ENCODE peak calls at places on chromosomes 2 and 18, in eight cellular contexts. I, E, H, B, G, D, J and R are unnamed samples.
A peak's percentile ranks its signal among the peaks of the same experiment; 100 is the strongest.

GRCh38 chr18:53997064-53997463 is 227.4 kb downstream of the MBD2 start:
- DNase-seq in I (no peak), E (no peak), H (no peak), B (no peak), G (no peak), D (no peak), J (no peak), R (no peak)

GRCh38 chr18:42429208-42429607 is 474.2 kb downstream of the PIK3C3 start:
- DNase-seq in I (no peak), E (no peak), H (no peak), B (no peak), G (no peak), D (no peak), J (no peak), R (no peak)

GRCh38 chr2:133495226-133495625 is 73.0 kb downstream of the NCKAP5 start:
- DNase-seq in I (no peak), E (no peak), H (no peak), B (no peak), G (no peak), D (no peak), J (no peak), R (peak; percentile 50)

GRCh38 chr2:161576421-161576820 is 47.8 kb upstream of the SLC4A10 start:
- DNase-seq in I (no peak), E (peak; percentile 8), H (no peak), B (no peak), G (no peak), D (no peak), J (no peak), R (no peak)

GRCh38 chr2:156396126-156396525 is 40.1 kb upstream of the GPD2 start:
- DNase-seq in I (no peak), E (no peak), H (no peak), B (no peak), G (no peak), D (no peak), J (no peak), R (no peak)

GRCh38 chr2:134367216-134367615 is 113.3 kb downstream of the MGAT5 start:
- DNase-seq in I (no peak), E (no peak), H (no peak), B (no peak), G (no peak), D (no peak), J (no peak), R (no peak)

GRCh38 chr2:122094557-122094956 is 339.1 kb downstream of the TSN start:
- DNase-seq in I (no peak), E (no peak), H (no peak), B (no peak), G (no peak), D (no peak), J (no peak), R (no peak)

GRCh38 chr2:97718051-97718882 is 4.9 kb downstream of the ZAP70 start:
- DNase-seq in I (no peak), E (no peak), H (peak; percentile 89), B (no peak), G (no peak), D (no peak), J (peak; percentile 49), R (no peak)

GRCh38 chr18:25701821-25702220 is 349.9 kb upstream of the ZNF521 start:
- DNase-seq in I (no peak), E (no peak), H (no peak), B (no peak), G (no peak), D (no peak), J (no peak), R (no peak)

GRCh38 chr2:24404582-24404981 is 44.2 kb upstream of the ITSN2 start:
- DNase-seq in I (no peak), E (no peak), H (no peak), B (no peak), G (peak; percentile 51), D (no peak), J (no peak), R (no peak)

GRCh38 chr2:105777506-105778343 is 33.0 kb downstream of the NCK2 start:
- DNase-seq in I (no peak), E (no peak), H (peak; percentile 37), B (no peak), G (no peak), D (no peak), J (no peak), R (no peak)

GRCh38 chr2:105403785-105404698 is 5.2 kb upstream of the FHL2 start:
- DNase-seq in I (no peak), E (peak; percentile 36), H (no peak), B (no peak), G (peak; percentile 94), D (no peak), J (no peak), R (no peak)

GRCh38 chr2:128420131-128420530 is 101.5 kb upstream of the HS6ST1 start:
- DNase-seq in I (no peak), E (no peak), H (no peak), B (no peak), G (no peak), D (no peak), J (no peak), R (no peak)

GRCh38 chr18:63962137-63962536 is 7.7 kb upstream of the SERPINB8 start:
- DNase-seq in I (no peak), E (no peak), H (no peak), B (no peak), G (no peak), D (no peak), J (no peak), R (no peak)

GRCh38 chr2:181952413-181953226 is 33.0 kb upstream of the PPP1R1C start:
- DNase-seq in I (no peak), E (no peak), H (no peak), B (no peak), G (peak; percentile 16), D (no peak), J (no peak), R (no peak)

GRCh38 chr2:98459776-98460175 is 15.1 kb downstream of the INPP4A start:
- DNase-seq in I (no peak), E (no peak), H (peak; percentile 47), B (no peak), G (peak; percentile 70), D (no peak), J (no peak), R (no peak)

GRCh38 chr2:44075536-44075935 is 79.7 kb upstream of the LRPPRC start:
- DNase-seq in I (no peak), E (no peak), H (no peak), B (no peak), G (peak; percentile 52), D (no peak), J (peak; percentile 78), R (no peak)

GRCh38 chr2:217801711-217802110 is 201.1 kb downstream of the TNS1 start:
- DNase-seq in I (no peak), E (no peak), H (no peak), B (peak; percentile 11), G (no peak), D (no peak), J (peak; percentile 62), R (no peak)

GRCh38 chr18:62526098-62527025 is 3.5 kb downstream of the ZCCHC2 start:
- DNase-seq in I (peak; percentile 91), E (peak; percentile 54), H (peak; percentile 80), B (peak; percentile 58), G (peak; percentile 80), D (peak; percentile 87), J (peak; percentile 92), R (peak; percentile 80)

GRCh38 chr2:42229949-42230348 is 60.8 kb downstream of the EML4 start:
- DNase-seq in I (no peak), E (no peak), H (no peak), B (no peak), G (no peak), D (no peak), J (no peak), R (no peak)

GRCh38 chr2:37934591-37935513 is 9.8 kb downstream of the RMDN2 start:
- DNase-seq in I (no peak), E (no peak), H (peak; percentile 37), B (no peak), G (no peak), D (no peak), J (no peak), R (no peak)

GRCh38 chr2:41870948-41871522 is 176.8 kb upstream of the PKDCC start:
- DNase-seq in I (peak; percentile 44), E (no peak), H (no peak), B (no peak), G (no peak), D (no peak), J (no peak), R (no peak)

GRCh38 chr2:182066439-182067061 is 80.9 kb downstream of the PPP1R1C start:
- DNase-seq in I (no peak), E (no peak), H (no peak), B (no peak), G (peak; percentile 99), D (no peak), J (no peak), R (no peak)

DNA sequence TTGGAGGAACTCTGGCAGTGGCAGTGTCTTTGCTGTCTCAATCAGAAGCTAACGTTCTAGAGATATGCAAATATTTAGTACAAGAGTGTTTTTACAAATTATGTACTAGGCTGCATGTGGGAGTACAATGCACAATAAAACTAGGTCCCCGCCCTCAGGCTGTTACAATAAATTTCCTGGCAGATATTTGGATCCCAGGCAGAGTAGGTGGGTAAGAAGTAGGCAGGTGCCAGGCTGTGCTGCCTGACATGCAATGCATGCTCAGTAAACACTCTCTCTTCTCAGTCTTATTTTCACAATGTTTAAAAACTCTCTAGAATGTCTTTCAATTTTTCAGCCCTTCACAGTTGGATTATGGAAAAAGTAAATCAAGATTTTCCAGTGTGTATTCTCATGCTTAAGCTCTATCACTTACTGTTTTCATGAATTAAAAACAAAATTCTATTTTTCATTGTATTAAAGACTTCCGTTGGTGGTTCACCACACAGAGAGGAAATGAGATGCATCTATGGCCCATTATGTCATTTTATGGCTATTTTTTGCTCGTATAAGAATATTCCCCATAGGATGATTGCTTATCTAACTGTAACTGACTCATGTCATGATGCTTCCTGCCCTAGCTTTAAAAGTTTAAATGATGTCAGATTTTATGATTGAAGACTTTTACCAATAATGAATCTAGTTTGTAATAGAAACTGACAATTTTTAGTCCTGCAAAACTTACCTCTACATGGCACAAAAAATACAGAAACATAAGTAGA is 346.0 kb downstream of the RND3 start:
- DNase-seq in I (no peak), E (no peak), H (no peak), B (no peak), G (peak; percentile 61), D (no peak), J (no peak), R (no peak)
- H3K27ac ChIP-seq in I (no peak overlapping the region), E (peak overlapping the region; percentile 44), H (no peak overlapping the region), B (no peak overlapping the region), G (no peak overlapping the region), D (no peak overlapping the region), J (no peak overlapping the region), R (no peak overlapping the region)

GRCh38 chr18:23230688-23231087 is 95.4 kb downstream of the CABLES1 start:
- DNase-seq in I (peak; percentile 61), E (no peak), H (no peak), B (no peak), G (no peak), D (no peak), J (peak; percentile 84), R (no peak)
- H3K4me1 ChIP-seq in I (peaks cover 4% of the 10 kb centered on the region), E (peaks cover 4% of the 10 kb centered on the region), H (peaks cover 36% of the 10 kb centered on the region), B (peaks cover 64% of the 10 kb centered on the region), G (peaks cover 27% of the 10 kb centered on the region), D (peaks cover 13% of the 10 kb centered on the region), J (peaks cover 55% of the 10 kb centered on the region), R (peaks cover 17% of the 10 kb centered on the region)

GRCh38 chr2:47452761-47453160 is 49.8 kb downstream of the MSH2 start:
- DNase-seq in I (no peak), E (no peak), H (no peak), B (no peak), G (no peak), D (no peak), J (no peak), R (no peak)
- H3K27ac ChIP-seq in I (no peak overlapping the region), E (no peak overlapping the region), H (no peak overlapping the region), B (no peak overlapping the region), G (no peak overlapping the region), D (no peak overlapping the region), J (no peak overlapping the region), R (no peak overlapping the region)

GRCh38 chr18:70417847-70418246 is 129.0 kb downstream of the SOCS6 start:
- DNase-seq in I (no peak), E (no peak), H (no peak), B (no peak), G (no peak), D (no peak), J (no peak), R (no peak)
- H3K4me1 ChIP-seq in I (no peaks in the 10 kb centered on the region), E (peaks cover 62% of the 10 kb centered on the region), H (no peaks in the 10 kb centered on the region), B (peaks cover 23% of the 10 kb centered on the region), G (peaks cover 17% of the 10 kb centered on the region), D (no peaks in the 10 kb centered on the region), J (peaks cover 20% of the 10 kb centered on the region), R (peaks cover 21% of the 10 kb centered on the region)